ENCODE peak calls at places on chromosomes 7 and 10, in eight cellular contexts. K, F, M, C, L, E, V and Q are unnamed samples. For H3K36me3, the result is how much of the 10 kb centered on the place peaks cover.

GRCh38 chr10:125093199-125093841 is 67.0 kb downstream of the CTBP2 start:
- DNase-seq in K (peak), F (no peak), M (no peak), C (peak), L (no peak), E (no peak), V (no peak), Q (peak)

GRCh38 chr10:110074986-110075664 is 67.3 kb downstream of the ADD3 start:
- DNase-seq in K (no peak), F (no peak), M (no peak), C (no peak), L (no peak), E (no peak), V (no peak), Q (no peak)

GRCh38 chr10:28302012-28302667 is 724 bp downstream of the MPP7 start:
- DNase-seq in K (peak), F (no peak), M (no peak), C (peak), L (no peak), E (peak), V (peak), Q (peak)

GRCh38 chr10:3777876-3778707 is 6.9 kb downstream of the KLF6 start:
- DNase-seq in K (no peak), F (no peak), M (no peak), C (no peak), L (no peak), E (no peak), V (no peak), Q (no peak)

GRCh38 chr7:1537631-1538412 is 7.3 kb downstream of the MAFK start:
- DNase-seq in K (peak), F (no peak), M (no peak), C (peak), L (no peak), E (peak), V (peak), Q (peak)

GRCh38 chr10:126570631-126571170 is 99.8 kb downstream of the C10orf90 start:
- DNase-seq in K (no peak), F (no peak), M (no peak), C (no peak), L (no peak), E (no peak), V (no peak), Q (no peak)

GRCh38 chr10:93065675-93066543 is 5.3 kb downstream of the CYP26C1 start:
- DNase-seq in K (no peak), F (no peak), M (no peak), C (no peak), L (no peak), E (no peak), V (no peak), Q (no peak)

GRCh38 chr10:131896403-131896802 is 4.4 kb upstream of the PPP2R2D start:
- DNase-seq in K (no peak), F (no peak), M (no peak), C (no peak), L (no peak), E (peak), V (no peak), Q (no peak)

GRCh38 chr10:85105614-85106013 is 777.2 kb downstream of the CCSER2 start:
- DNase-seq in K (no peak), F (no peak), M (peak), C (no peak), L (no peak), E (no peak), V (peak), Q (no peak)

GRCh38 chr7:130299909-130300308 is 6.9 kb downstream of the CPA4 start:
- DNase-seq in K (no peak), F (no peak), M (no peak), C (no peak), L (no peak), E (no peak), V (no peak), Q (no peak)

GRCh38 chr10:11016959-11017574 is 605 bp upstream of the CELF2 start:
- DNase-seq in K (no peak), F (no peak), M (no peak), C (no peak), L (no peak), E (no peak), V (peak), Q (no peak)

GRCh38 chr7:121163699-121164098 is 165.1 kb upstream of the WNT16 start:
- DNase-seq in K (no peak), F (no peak), M (no peak), C (no peak), L (no peak), E (no peak), V (no peak), Q (no peak)

GRCh38 chr10:58797356-58797755 is 284.7 kb downstream of the BICC1 start:
- DNase-seq in K (no peak), F (no peak), M (no peak), C (no peak), L (no peak), E (no peak), V (no peak), Q (no peak)

GRCh38 chr10:33211123-33211878 is 123.2 kb downstream of the NRP1 start:
- DNase-seq in K (no peak), F (no peak), M (no peak), C (peak), L (no peak), E (no peak), V (peak), Q (no peak)

GRCh38 chr7:78673272-78673671 is 780.2 kb downstream of the MAGI2 start:
- DNase-seq in K (no peak), F (no peak), M (no peak), C (no peak), L (no peak), E (no peak), V (no peak), Q (no peak)

GRCh38 chr10:101226506-101226887 is 2.8 kb downstream of the LBX1 start:
- DNase-seq in K (no peak), F (no peak), M (no peak), C (no peak), L (no peak), E (no peak), V (no peak), Q (no peak)

GRCh38 chr10:36381748-36382147 is 739.7 kb upstream of the FZD8 start:
- DNase-seq in K (no peak), F (no peak), M (no peak), C (no peak), L (no peak), E (no peak), V (no peak), Q (no peak)

GRCh38 chr10:8398771-8399170 is 344.3 kb downstream of the GATA3 start:
- DNase-seq in K (no peak), F (no peak), M (no peak), C (no peak), L (no peak), E (no peak), V (no peak), Q (no peak)

GRCh38 chr10:99372546-99373271 is 43.6 kb downstream of the CNNM1 start:
- DNase-seq in K (no peak), F (no peak), M (no peak), C (no peak), L (peak), E (no peak), V (no peak), Q (no peak)

GRCh38 chr10:34916368-34916767 is 101.3 kb upstream of the PARD3 start:
- DNase-seq in K (no peak), F (no peak), M (no peak), C (no peak), L (no peak), E (no peak), V (no peak), Q (no peak)

GRCh38 chr7:130386876-130387275 is 6.6 kb downstream of the CPA1 start:
- DNase-seq in K (no peak), F (no peak), M (no peak), C (no peak), L (no peak), E (no peak), V (no peak), Q (no peak)

GRCh38 chr10:120005408-120006280 is 113.1 kb downstream of the SEC23IP start:
- DNase-seq in K (no peak), F (no peak), M (no peak), C (no peak), L (no peak), E (peak), V (no peak), Q (no peak)

GRCh38 chr7:124457841-124458240 is 307.8 kb downstream of the GPR37 start:
- DNase-seq in K (no peak), F (no peak), M (no peak), C (no peak), L (no peak), E (no peak), V (no peak), Q (no peak)

GRCh38 chr7:124460555-124460954 is 305.0 kb downstream of the GPR37 start:
- DNase-seq in K (no peak), F (no peak), M (no peak), C (no peak), L (peak), E (no peak), V (no peak), Q (no peak)

GRCh38 chr7:124462249-124462648 is 303.3 kb downstream of the GPR37 start:
- DNase-seq in K (no peak), F (no peak), M (no peak), C (no peak), L (no peak), E (no peak), V (no peak), Q (no peak)

GRCh38 chr7:124460053-124460445 is 305.5 kb downstream of the GPR37 start:
- DNase-seq in K (no peak), F (no peak), M (no peak), C (no peak), L (no peak), E (no peak), V (no peak), Q (no peak)

DNA sequence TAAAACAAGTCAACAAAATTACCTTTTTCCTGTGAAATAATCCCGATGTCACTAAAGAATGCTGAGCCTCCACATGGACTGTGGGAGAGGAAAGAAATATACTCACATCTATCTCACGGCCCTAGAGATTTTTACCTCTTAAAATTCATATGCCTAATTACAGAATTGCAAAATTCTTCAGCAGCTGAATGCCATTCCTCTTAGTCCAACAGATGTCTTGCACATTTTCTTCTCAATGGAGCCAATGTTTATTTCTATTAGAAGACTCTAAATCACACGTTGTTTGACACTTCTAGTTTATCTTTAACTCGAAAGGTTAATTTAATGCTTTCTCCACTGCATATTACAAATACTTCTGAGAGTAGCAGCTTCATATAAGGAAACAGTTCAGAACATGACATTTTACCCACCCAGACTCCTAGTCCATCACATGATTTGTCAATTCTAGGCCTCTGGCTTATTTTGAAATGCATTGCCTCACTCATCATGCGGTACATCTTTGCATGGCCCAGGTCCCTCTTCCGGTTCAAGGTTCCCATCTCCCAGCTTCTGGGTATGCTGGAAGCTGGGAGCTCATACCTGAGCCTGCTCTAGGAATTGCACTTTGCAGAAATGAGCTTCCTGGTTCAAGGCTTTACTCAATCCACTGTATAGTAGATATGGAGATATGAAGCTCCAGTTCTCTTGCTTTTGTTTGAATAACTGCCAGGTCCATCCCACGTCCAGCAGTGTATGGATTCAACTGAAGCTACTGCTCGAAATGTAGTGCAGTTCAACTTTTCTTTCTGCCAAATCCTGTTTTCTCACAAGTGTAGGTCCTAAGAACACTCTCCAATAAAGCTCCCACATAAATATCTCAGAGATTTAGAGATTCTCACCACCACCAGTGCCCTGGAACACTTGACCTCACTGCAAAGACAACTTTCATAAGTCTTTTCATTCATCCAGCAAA is 306.2 kb downstream of the GPR37 start:
- DNase-seq in K (no peak), F (no peak), M (no peak), C (no peak), L (peak), E (no peak), V (no peak), Q (no peak)
- H3K27ac ChIP-seq in K (no peak), F (no peak), M (no peak), C (no peak), L (no peak), E (no peak), V (no peak), Q (no peak)

DNA sequence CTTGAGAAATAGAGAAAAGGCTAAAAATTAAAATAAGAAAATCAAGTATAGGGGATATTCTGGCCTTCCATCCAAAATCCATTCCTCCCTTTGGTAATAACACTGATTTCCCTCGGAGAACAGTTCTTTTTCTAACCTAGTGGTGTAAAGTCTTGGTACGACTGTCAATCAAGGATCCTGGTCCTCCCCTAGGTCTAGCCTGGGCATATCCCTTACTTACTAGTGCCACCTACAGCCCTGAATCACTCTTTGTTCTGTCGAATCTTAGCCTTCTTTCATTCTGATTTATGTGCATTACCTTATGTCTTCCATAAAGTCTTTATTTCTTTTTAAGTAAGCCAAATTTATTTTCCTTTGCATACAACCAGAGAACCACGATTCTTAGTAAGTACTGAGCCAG is 298.7 kb upstream of the LRRTM3 start:
- DNase-seq in K (no peak), F (peak), M (peak), C (no peak), L (peak), E (peak), V (peak), Q (no peak)
- TF ChIP-seq CTCF in K (no peak), F (peak), M (peak), C (no peak), L (peak), E (no peak), V (no peak), Q (no peak)

GRCh38 chr10:822197-822596 is 109.3 kb downstream of the LARP4B start:
- DNase-seq in K (no peak), F (no peak), M (no peak), C (no peak), L (no peak), E (no peak), V (no peak), Q (no peak)
- H3K36me3 ChIP-seq in K (under half), F (under half), M (under half), C (under half), L (half or more), E (half or more), V (under half), Q (half or more)

DNA sequence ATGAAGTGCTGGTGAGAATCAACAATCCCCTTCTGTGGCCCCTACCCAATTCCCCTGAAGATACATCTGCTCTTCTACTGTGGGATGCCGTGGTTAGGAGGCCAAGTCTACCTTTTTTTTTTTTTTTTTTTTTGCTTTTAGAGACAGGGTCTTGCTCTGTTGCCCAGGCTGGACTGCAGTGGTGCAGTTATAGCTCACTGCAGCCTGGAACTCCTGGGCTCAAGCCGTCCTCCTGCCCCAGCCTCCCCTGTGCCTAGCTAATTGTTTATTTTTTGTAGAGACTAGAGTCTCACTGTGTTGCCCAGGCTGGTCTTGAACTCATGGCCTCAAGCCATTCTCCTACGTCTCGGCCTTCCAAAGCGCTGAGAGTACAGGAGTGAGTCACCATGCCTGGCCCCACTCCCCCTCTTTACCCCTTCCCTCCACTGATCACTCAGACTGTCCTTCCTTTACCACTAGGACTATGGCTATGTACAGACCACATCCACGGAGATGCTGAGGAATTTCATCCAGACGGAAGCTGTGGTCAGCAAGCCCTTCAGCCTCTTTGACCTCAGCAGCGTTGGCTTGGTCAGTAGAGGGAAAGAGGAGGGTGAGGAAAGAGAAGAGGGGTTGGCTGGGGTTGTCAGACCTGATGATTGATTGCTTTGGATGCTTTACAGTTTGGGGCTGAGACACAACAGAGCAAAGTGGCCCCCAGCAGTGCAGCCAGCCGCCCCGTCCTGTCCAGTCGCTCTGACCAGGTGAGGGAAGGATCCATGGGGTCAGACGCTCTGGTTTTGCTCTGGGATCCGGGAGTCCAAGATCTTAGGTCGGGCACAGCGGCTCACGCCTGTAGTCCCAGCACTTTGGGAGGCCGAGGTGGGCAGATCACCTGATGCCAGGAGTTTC is 1.8 kb downstream of the AP4M1 start:
- DNase-seq in K (no peak), F (no peak), M (no peak), C (no peak), L (no peak), E (peak), V (no peak), Q (no peak)
- H3K27ac ChIP-seq in K (no peak), F (peak), M (peak), C (peak), L (no peak), E (no peak), V (no peak), Q (no peak)

GRCh38 chr7:25326466-25327156 is 98.3 kb upstream of the NPVF start:
- DNase-seq in K (no peak), F (no peak), M (no peak), C (no peak), L (no peak), E (no peak), V (no peak), Q (no peak)
- TF ChIP-seq CTCF in K (no peak), F (no peak), M (no peak), C (no peak), L (no peak), E (no peak), V (no peak), Q (no peak)

GRCh38 chr7:151120896-151121295 is 34.6 kb downstream of the AGAP3 start:
- DNase-seq in K (no peak), F (no peak), M (no peak), C (no peak), L (no peak), E (no peak), V (no peak), Q (peak)

GRCh38 chr7:151122794-151123484 is 36.7 kb downstream of the AGAP3 start:
- DNase-seq in K (no peak), F (no peak), M (no peak), C (no peak), L (no peak), E (no peak), V (no peak), Q (peak)

GRCh38 chr7:151121380-151122170 is 35.3 kb downstream of the AGAP3 start:
- DNase-seq in K (no peak), F (no peak), M (no peak), C (no peak), L (no peak), E (no peak), V (no peak), Q (no peak)

GRCh38 chr7:151123485-151124204 is 37.4 kb downstream of the AGAP3 start:
- DNase-seq in K (peak), F (peak), M (peak), C (no peak), L (peak), E (peak), V (peak), Q (peak)

GRCh38 chr7:151122276-151122675 is 36.0 kb downstream of the AGAP3 start:
- DNase-seq in K (no peak), F (no peak), M (no peak), C (no peak), L (no peak), E (no peak), V (peak), Q (peak)
- H3K36me3 ChIP-seq in K (under half), F (under half), M (under half), C (under half), L (half or more), E (half or more), V (under half), Q (half or more)

DNA sequence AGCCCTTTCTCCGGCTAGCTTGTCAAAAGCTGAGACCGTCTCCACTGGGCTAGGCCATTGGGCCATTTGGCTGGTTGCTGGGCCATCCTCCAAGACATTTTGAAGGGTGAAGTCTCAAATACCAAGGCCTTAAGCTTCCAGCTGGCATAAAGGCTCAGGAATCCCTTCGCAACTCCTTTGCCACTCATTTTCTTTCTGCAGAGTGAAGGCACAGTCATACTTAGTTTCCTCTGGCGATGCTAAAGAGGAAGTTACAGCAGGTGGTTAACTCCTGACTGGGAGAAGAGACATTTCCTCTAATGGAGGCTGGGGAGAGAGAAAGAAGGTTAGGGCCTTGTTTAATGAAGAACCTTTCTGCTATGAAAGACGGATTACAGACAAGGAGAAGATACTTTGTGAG is 4.8 kb upstream of the REPIN1 start:
- DNase-seq in K (no peak), F (no peak), M (no peak), C (no peak), L (no peak), E (no peak), V (no peak), Q (no peak)
- H3K27ac ChIP-seq in K (no peak), F (peak), M (no peak), C (no peak), L (no peak), E (no peak), V (no peak), Q (no peak)

DNA sequence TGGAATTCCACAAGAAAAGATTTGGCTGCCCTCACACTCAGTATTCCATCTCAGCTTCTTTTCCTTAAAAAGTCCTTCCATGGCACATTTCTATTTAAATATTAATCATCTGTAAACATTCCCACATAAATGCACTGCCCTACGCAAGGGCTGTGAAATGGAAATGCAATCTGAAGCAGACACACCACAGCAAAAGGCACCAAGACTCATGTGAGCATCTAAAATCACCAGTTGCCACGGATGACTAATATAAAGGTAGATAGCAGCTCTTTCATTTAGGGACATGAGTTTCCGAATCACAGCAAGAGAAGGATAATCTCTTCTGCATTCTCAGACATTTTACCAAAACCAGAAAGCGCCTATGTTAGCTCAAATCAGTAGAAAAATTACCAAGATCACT is 31.6 kb downstream of the COA1 start:
- DNase-seq in K (no peak), F (no peak), M (no peak), C (no peak), L (no peak), E (no peak), V (no peak), Q (no peak)
- TF ChIP-seq CTCF in K (no peak), F (no peak), M (no peak), C (no peak), L (no peak), E (no peak), V (no peak), Q (no peak)